ENCODE peak calls at places on chromosomes 4 and X, in five cellular contexts. One of them, this sample, is unnamed.

GRCh38 chrX:43707812-43708548 is 51.9 kb downstream of the MAOA start:
- DNase-seq in adrenal gland: peak
- DNase-seq in astrocyte: no peak
- DNase-seq in AG10803: no peak
- DNase-seq in astrocyte of the spinal cord: peak
- DNase-seq in this sample: no peak

GRCh38 chr4:6491235-6491634 is 18.8 kb upstream of the PPP2R2C start:
- DNase-seq in AG10803: no peak
- DNase-seq in astrocyte: no peak
- DNase-seq in adrenal gland: no peak
- DNase-seq in astrocyte of the spinal cord: no peak
- DNase-seq in this sample: no peak

GRCh38 chr4:171433674-171434073 is 379.5 kb upstream of the GALNTL6 start:
- DNase-seq in adrenal gland: no peak
- DNase-seq in astrocyte: no peak
- DNase-seq in AG10803: no peak
- DNase-seq in astrocyte of the spinal cord: no peak
- DNase-seq in this sample: no peak

GRCh38 chr4:152454398-152455011 is 81.4 kb downstream of the FBXW7 start:
- DNase-seq in astrocyte: peak
- DNase-seq in AG10803: peak
- DNase-seq in adrenal gland: no peak
- DNase-seq in astrocyte of the spinal cord: peak
- DNase-seq in this sample: no peak

GRCh38 chrX:119292445-119292844 is 56.4 kb downstream of the PGRMC1 start:
- DNase-seq in adrenal gland: no peak
- DNase-seq in astrocyte: no peak
- DNase-seq in astrocyte of the spinal cord: no peak
- DNase-seq in AG10803: no peak
- DNase-seq in this sample: no peak

GRCh38 chr4:55866973-55867574 is 13.6 kb downstream of the EXOC1 start:
- DNase-seq in AG10803: peak
- DNase-seq in astrocyte: peak
- DNase-seq in adrenal gland: no peak
- DNase-seq in astrocyte of the spinal cord: peak
- DNase-seq in this sample: peak

GRCh38 chrX:110003167-110004156 is 548 bp downstream of the TMEM164 start:
- DNase-seq in astrocyte: no peak
- DNase-seq in AG10803: no peak
- DNase-seq in adrenal gland: peak
- DNase-seq in astrocyte of the spinal cord: no peak
- DNase-seq in this sample: no peak

GRCh38 chrX:63585936-63586335 is 199.1 kb downstream of the ARHGEF9 start:
- DNase-seq in astrocyte: no peak
- DNase-seq in AG10803: no peak
- DNase-seq in astrocyte of the spinal cord: no peak
- DNase-seq in adrenal gland: no peak
- DNase-seq in this sample: no peak

GRCh38 chr4:72467633-72468032 is 101.4 kb downstream of the ADAMTS3 start:
- DNase-seq in adrenal gland: no peak
- DNase-seq in astrocyte of the spinal cord: no peak
- DNase-seq in astrocyte: no peak
- DNase-seq in AG10803: no peak
- DNase-seq in this sample: no peak

GRCh38 chrX:42978655-42979379 is 200.9 kb upstream of the PPP1R2C start:
- DNase-seq in astrocyte of the spinal cord: no peak
- DNase-seq in adrenal gland: no peak
- DNase-seq in astrocyte: peak
- DNase-seq in AG10803: no peak
- DNase-seq in this sample: no peak

GRCh38 chr4:52866734-52867133 is 4.6 kb downstream of the RASL11B start:
- DNase-seq in adrenal gland: no peak
- DNase-seq in astrocyte: no peak
- DNase-seq in AG10803: no peak
- DNase-seq in astrocyte of the spinal cord: no peak
- DNase-seq in this sample: no peak

GRCh38 chr4:154618708-154619315 is 6.4 kb upstream of the FGG start:
- DNase-seq in astrocyte: peak
- DNase-seq in AG10803: peak
- DNase-seq in adrenal gland: peak
- DNase-seq in astrocyte of the spinal cord: peak
- DNase-seq in this sample: no peak

GRCh38 chr4:178240891-178241290 is 798.7 kb upstream of the AGA start:
- DNase-seq in astrocyte of the spinal cord: no peak
- DNase-seq in adrenal gland: no peak
- DNase-seq in astrocyte: no peak
- DNase-seq in AG10803: no peak
- DNase-seq in this sample: no peak

GRCh38 chrX:65596270-65596669 is 61.7 kb upstream of the LAS1L start:
- DNase-seq in adrenal gland: no peak
- DNase-seq in astrocyte of the spinal cord: peak
- DNase-seq in AG10803: peak
- DNase-seq in astrocyte: peak
- DNase-seq in this sample: no peak

GRCh38 chrX:131572372-131573014 is 28.6 kb downstream of the OR13H1 start:
- DNase-seq in AG10803: no peak
- DNase-seq in adrenal gland: no peak
- DNase-seq in astrocyte of the spinal cord: peak
- DNase-seq in astrocyte: peak
- DNase-seq in this sample: no peak

GRCh38 chr4:185242749-185243533 is 33.5 kb downstream of the SNX25 start:
- DNase-seq in astrocyte of the spinal cord: peak
- DNase-seq in adrenal gland: no peak
- DNase-seq in AG10803: no peak
- DNase-seq in astrocyte: no peak
- DNase-seq in this sample: no peak

GRCh38 chr4:78602334-78602733 is 50.8 kb downstream of the ANXA3 start:
- DNase-seq in astrocyte of the spinal cord: no peak
- DNase-seq in adrenal gland: no peak
- DNase-seq in AG10803: peak
- DNase-seq in astrocyte: no peak
- DNase-seq in this sample: no peak

GRCh38 chr4:134645778-134646177 is 444.2 kb upstream of the PABPC4L start:
- DNase-seq in adrenal gland: no peak
- DNase-seq in AG10803: no peak
- DNase-seq in astrocyte: no peak
- DNase-seq in astrocyte of the spinal cord: no peak
- DNase-seq in this sample: no peak

DNA sequence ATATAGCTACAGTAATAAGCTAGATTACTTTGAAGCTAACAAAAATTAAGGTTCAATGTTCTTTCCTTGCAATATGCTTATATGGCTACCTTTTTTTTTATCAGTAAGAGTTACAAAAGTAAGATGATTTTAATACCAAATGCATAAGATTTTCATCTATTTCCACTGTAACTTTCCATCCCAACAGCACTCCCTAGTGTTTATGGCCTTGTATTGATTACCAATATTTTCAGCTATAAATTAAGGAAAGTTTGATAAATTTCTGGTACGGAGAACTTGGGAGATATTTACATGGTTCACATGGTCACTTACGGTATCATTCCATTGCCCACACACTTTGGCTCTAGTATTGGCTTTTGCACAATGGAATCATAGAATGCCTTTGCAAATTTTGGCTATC is 448.9 kb upstream of the PABPC4L start:
- DNase-seq in adrenal gland: no peak
- DNase-seq in AG10803: no peak
- DNase-seq in astrocyte of the spinal cord: no peak
- DNase-seq in astrocyte: no peak
- DNase-seq in this sample: no peak
- TF ChIP-seq CTCF in adrenal gland: no peak
- TF ChIP-seq CTCF in AG10803: no peak
- TF ChIP-seq CTCF in astrocyte of the spinal cord: peak
- TF ChIP-seq CTCF in astrocyte: no peak
- TF ChIP-seq CTCF in this sample: peak

DNA sequence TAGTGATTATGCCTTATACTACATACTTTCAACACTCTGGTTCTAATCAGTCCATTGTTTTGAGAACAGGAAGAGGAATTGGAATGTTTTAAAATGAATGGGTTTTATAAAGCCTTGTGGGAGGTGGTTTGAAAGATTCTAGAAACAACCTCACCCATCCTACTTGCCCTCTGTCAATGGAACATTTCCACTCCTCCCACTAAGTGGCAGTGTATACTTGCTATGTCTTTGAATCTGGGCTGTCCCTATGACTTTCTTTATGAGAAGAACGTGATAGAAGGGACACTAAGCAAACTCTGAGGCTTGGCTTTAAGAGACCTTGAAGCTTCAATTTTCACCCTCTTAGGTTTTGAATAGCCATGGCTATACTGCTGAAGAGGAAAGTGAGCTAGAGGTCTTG is 611.2 kb downstream of the PPP4R3C start:
- DNase-seq in adrenal gland: no peak
- DNase-seq in astrocyte of the spinal cord: peak
- DNase-seq in AG10803: no peak
- DNase-seq in astrocyte: no peak
- DNase-seq in this sample: peak
- TF ChIP-seq CTCF in adrenal gland: no peak
- TF ChIP-seq CTCF in astrocyte of the spinal cord: peak
- TF ChIP-seq CTCF in AG10803: no peak
- TF ChIP-seq CTCF in astrocyte: peak
- TF ChIP-seq CTCF in this sample: peak

GRCh38 chr4:110008540-110008939 is 95.9 kb downstream of the EGF start:
- DNase-seq in adrenal gland: no peak
- DNase-seq in astrocyte: no peak
- DNase-seq in AG10803: no peak
- DNase-seq in astrocyte of the spinal cord: no peak
- DNase-seq in this sample: no peak

GRCh38 chr4:110007217-110007616 is 94.5 kb downstream of the EGF start:
- DNase-seq in AG10803: no peak
- DNase-seq in adrenal gland: no peak
- DNase-seq in astrocyte: no peak
- DNase-seq in astrocyte of the spinal cord: no peak
- DNase-seq in this sample: no peak

GRCh38 chr4:110009526-110009925 is 96.8 kb downstream of the EGF start:
- DNase-seq in astrocyte of the spinal cord: no peak
- DNase-seq in AG10803: no peak
- DNase-seq in astrocyte: no peak
- DNase-seq in adrenal gland: no peak
- DNase-seq in this sample: no peak

GRCh38 chr4:110003401-110004187 is 90.9 kb downstream of the EGF start:
- DNase-seq in adrenal gland: no peak
- DNase-seq in astrocyte of the spinal cord: no peak
- DNase-seq in AG10803: no peak
- DNase-seq in astrocyte: peak
- DNase-seq in this sample: no peak

DNA sequence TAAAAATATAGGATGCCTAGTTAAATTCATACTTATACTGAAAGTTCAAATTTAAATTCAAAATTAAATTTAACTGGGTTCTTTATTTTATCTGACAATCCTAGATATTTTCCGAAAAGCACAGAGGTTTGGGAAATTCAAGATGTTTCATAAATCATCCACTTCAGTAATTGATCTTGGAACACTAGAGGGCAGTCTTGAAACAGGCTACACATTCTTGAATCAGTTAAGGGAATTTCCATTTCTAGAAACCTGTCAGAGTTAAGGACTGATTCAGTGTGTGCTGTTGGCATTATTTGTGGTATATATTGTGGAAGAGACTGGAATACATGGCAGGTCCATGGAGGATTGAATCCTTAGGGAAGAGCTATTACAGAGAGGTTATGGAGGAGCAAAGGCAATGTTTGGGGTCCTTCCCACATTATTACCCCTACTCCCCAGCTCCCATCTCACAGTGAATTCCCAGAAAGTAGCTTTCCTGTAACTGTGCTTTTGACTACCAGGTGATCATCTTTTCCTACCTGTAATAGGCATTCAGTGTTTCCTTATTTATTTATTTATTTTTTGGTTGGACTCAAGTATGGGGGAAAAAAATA is 92.9 kb downstream of the EGF start:
- DNase-seq in AG10803: peak
- DNase-seq in astrocyte of the spinal cord: peak
- DNase-seq in adrenal gland: no peak
- DNase-seq in astrocyte: peak
- DNase-seq in this sample: peak
- TF ChIP-seq CTCF in AG10803: peak
- TF ChIP-seq CTCF in astrocyte of the spinal cord: peak
- TF ChIP-seq CTCF in adrenal gland: peak
- TF ChIP-seq CTCF in astrocyte: peak
- TF ChIP-seq CTCF in this sample: peak

DNA sequence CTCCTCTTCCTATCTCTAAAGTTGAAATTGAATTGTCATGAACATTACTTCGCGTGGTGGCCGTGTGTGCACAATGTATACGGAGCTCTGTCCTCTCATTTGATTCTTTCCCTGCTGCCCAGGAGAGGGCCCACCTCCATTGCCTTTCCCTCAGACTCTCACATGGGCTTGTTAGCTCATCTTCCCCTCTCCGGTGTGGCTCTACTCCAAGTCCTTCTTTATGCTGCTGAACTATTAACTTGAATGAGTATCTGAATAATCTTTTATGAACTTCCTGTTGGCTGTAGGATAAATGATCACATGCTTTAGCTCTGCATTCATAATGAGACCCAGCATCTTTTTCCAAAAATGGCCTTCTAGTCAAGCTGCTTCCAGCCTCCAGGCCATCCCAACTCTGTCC is 68.8 kb upstream of the CLNK start:
- DNase-seq in adrenal gland: no peak
- DNase-seq in AG10803: no peak
- DNase-seq in astrocyte: peak
- DNase-seq in astrocyte of the spinal cord: peak
- DNase-seq in this sample: no peak
- TF ChIP-seq CTCF in adrenal gland: no peak
- TF ChIP-seq CTCF in AG10803: no peak
- TF ChIP-seq CTCF in astrocyte: no peak
- TF ChIP-seq CTCF in astrocyte of the spinal cord: peak
- TF ChIP-seq CTCF in this sample: no peak

GRCh38 chr4:174365018-174365587 is 81.4 kb downstream of the CEP44 start:
- DNase-seq in AG10803: peak
- DNase-seq in astrocyte of the spinal cord: peak
- DNase-seq in astrocyte: peak
- DNase-seq in adrenal gland: peak
- DNase-seq in this sample: no peak
- TF ChIP-seq CTCF in AG10803: peak
- TF ChIP-seq CTCF in astrocyte of the spinal cord: peak
- TF ChIP-seq CTCF in astrocyte: peak
- TF ChIP-seq CTCF in adrenal gland: peak
- TF ChIP-seq CTCF in this sample: peak

GRCh38 chr4:962231-963208 is 10.8 kb downstream of the DGKQ start:
- DNase-seq in AG10803: no peak
- DNase-seq in astrocyte of the spinal cord: no peak
- DNase-seq in adrenal gland: no peak
- DNase-seq in astrocyte: no peak
- DNase-seq in this sample: no peak
- TF ChIP-seq CTCF in AG10803: no peak
- TF ChIP-seq CTCF in astrocyte of the spinal cord: no peak
- TF ChIP-seq CTCF in adrenal gland: no peak
- TF ChIP-seq CTCF in astrocyte: no peak
- TF ChIP-seq CTCF in this sample: no peak

DNA sequence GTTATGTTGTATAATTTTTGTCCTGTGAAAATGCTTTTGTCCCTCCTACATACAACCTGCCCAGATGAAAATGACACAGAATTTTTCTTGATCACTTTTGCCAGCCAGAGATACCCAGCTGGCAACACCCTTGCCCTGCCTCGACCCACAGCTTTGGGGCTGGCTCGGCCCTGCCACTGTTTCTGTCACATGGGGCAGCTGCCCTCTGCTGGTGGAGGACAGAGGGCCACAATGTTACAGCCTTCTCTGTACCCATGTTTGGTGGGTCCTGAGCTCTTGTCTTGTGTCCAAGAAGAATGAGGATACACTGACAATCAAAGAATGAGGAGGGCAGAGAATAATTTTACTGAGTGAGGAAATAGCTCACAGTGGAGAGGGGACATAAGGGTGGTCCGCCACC is 31.1 kb downstream of the BMP15 start:
- DNase-seq in astrocyte of the spinal cord: no peak
- DNase-seq in astrocyte: no peak
- DNase-seq in AG10803: no peak
- DNase-seq in adrenal gland: no peak
- DNase-seq in this sample: no peak
- TF ChIP-seq CTCF in astrocyte of the spinal cord: no peak
- TF ChIP-seq CTCF in astrocyte: no peak
- TF ChIP-seq CTCF in AG10803: peak
- TF ChIP-seq CTCF in adrenal gland: no peak
- TF ChIP-seq CTCF in this sample: peak